ENCODE peak calls at places on chromosome 12, in four cellular contexts. E, P, H and K are unnamed samples.

GRCh38 chr12:63400746-63401145 is 249.7 kb upstream of the AVPR1A start:
- DNase-seq in E (no peak), P (no peak), H (no peak), K (no peak)

GRCh38 chr12:57549909-57550627 is at the start of gene KIF5A:
- DNase-seq in E (no peak), P (peak), H (peak), K (peak)

GRCh38 chr12:93167841-93168492 is 209.8 kb upstream of the NUDT4 start:
- DNase-seq in E (peak), P (peak), H (no peak), K (no peak)

GRCh38 chr12:112121780-112122565 is 3.4 kb upstream of the TRAFD1 start:
- DNase-seq in E (no peak), P (no peak), H (no peak), K (peak)

GRCh38 chr12:45446013-45446412 is 230.1 kb downstream of the ANO6 start:
- DNase-seq in E (no peak), P (no peak), H (no peak), K (no peak)

GRCh38 chr12:484096-484495 is 24.4 kb downstream of the B4GALNT3 start:
- DNase-seq in E (no peak), P (no peak), H (no peak), K (no peak)

GRCh38 chr12:66740257-66740656 is 61.4 kb upstream of the GRIP1 start:
- DNase-seq in E (no peak), P (no peak), H (no peak), K (no peak)

GRCh38 chr12:71551529-71551928 is 111.9 kb downstream of the LGR5 start:
- DNase-seq in E (no peak), P (no peak), H (peak), K (peak)

GRCh38 chr12:71135812-71136176 is 22.0 kb downstream of the TSPAN8 start:
- DNase-seq in E (no peak), P (no peak), H (no peak), K (no peak)

GRCh38 chr12:15541996-15542631 is 219.8 kb downstream of the PTPRO start:
- DNase-seq in E (no peak), P (no peak), H (no peak), K (no peak)

GRCh38 chr12:51449569-51450246 is 25.1 kb downstream of the SLC4A8 start:
- DNase-seq in E (no peak), P (no peak), H (no peak), K (no peak)

GRCh38 chr12:121789233-121789781 is 4.2 kb downstream of the RHOF start:
- DNase-seq in E (no peak), P (no peak), H (no peak), K (no peak)

GRCh38 chr12:62618948-62619347 is 152.3 kb downstream of the MON2 start:
- DNase-seq in E (no peak), P (no peak), H (no peak), K (no peak)

GRCh38 chr12:89348894-89349669 is 3.2 kb downstream of the DUSP6 start:
- DNase-seq in E (no peak), P (no peak), H (no peak), K (no peak)

GRCh38 chr12:46886541-46887041 is 60.8 kb upstream of the SLC38A4 start:
- DNase-seq in E (no peak), P (no peak), H (no peak), K (no peak)

GRCh38 chr12:31536672-31537071 is 54.3 kb downstream of the DENND5B start:
- DNase-seq in E (no peak), P (no peak), H (no peak), K (no peak)

GRCh38 chr12:80157640-80158039 is 58.3 kb downstream of the OTOGL start:
- DNase-seq in E (no peak), P (no peak), H (no peak), K (no peak)

GRCh38 chr12:82801951-82802610 is 115.4 kb downstream of the TMTC2 start:
- DNase-seq in E (no peak), P (no peak), H (no peak), K (no peak)

GRCh38 chr12:5200276-5201087 is 156.8 kb downstream of the KCNA5 start:
- DNase-seq in E (no peak), P (peak), H (peak), K (peak)

GRCh38 chr12:96422192-96422591 is 22.0 kb upstream of the CDK17 start:
- DNase-seq in E (no peak), P (no peak), H (no peak), K (no peak)

GRCh38 chr12:51270067-51270846 is at the start of gene SMAGP:
- DNase-seq in E (no peak), P (peak), H (peak), K (peak)

GRCh38 chr12:95397566-95397965 is 76.4 kb upstream of the METAP2 start:
- DNase-seq in E (no peak), P (no peak), H (no peak), K (no peak)

DNA sequence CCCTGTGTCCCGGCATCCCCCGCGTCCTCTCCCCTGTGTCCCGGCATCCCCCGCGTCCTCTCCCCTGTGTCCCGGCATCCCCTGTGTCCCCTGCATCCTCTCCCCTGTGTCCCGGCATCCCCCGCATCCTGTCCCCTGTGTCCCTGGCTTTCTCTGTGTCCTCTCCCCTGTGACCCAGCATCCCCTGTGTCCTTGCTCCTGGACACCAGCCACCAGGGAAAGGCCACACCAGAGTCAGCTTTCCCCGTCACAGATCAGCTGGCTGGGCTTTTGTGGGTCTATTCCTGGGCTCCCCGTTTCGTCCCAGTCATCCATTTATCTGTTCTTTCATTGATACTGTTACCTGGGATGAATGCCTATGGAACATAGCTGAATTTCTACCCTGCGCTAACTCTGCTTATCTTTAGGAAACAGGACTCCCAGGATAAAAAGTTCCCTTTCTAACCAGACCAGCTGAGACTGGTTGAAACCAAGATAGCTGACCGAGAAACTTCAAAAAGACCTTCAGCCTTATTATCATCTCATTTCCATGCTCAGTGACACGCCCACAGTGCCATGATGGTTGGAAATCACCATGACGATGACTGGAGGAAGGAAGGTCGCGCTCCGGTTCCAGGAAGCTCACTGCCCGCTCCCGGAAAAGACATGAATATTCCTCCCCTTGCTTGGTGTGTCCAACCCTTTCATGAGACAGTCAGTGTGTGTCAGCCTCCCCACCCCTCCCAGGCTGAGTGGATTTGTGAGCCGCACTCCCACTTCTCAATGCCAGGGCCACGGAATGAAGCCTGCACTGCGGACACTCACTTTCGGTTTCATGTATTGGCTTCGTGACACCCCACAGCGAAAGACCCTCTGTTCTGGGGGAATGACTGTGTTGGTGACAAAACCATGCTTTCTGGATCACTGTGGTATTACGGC is 276.4 kb upstream of the SFSWAP start:
- DNase-seq in E (no peak), P (no peak), H (no peak), K (peak)
- TF ChIP-seq USF1 in E (no peak), P (no peak), H (no peak), K (no peak)

GRCh38 chr12:58916153-58916709 is 4.1 kb downstream of the LRIG3 start:
- DNase-seq in E (no peak), P (no peak), H (no peak), K (no peak)

GRCh38 chr12:58916891-58917570 is 3.3 kb downstream of the LRIG3 start:
- DNase-seq in E (no peak), P (no peak), H (no peak), K (no peak)

GRCh38 chr12:58914457-58914856 is 5.8 kb downstream of the LRIG3 start:
- DNase-seq in E (no peak), P (no peak), H (no peak), K (no peak)

GRCh38 chr12:58917699-58918334 is 2.5 kb downstream of the LRIG3 start:
- DNase-seq in E (no peak), P (no peak), H (no peak), K (no peak)

GRCh38 chr12:58915634-58916033 is 4.7 kb downstream of the LRIG3 start:
- DNase-seq in E (no peak), P (no peak), H (no peak), K (no peak)
- TF ChIP-seq USF1 in E (no peak), P (no peak), H (no peak), K (no peak)

GRCh38 chr12:53225635-53226424 is 6.2 kb downstream of the RARG start:
- DNase-seq in E (no peak), P (no peak), H (no peak), K (no peak)
- TF ChIP-seq USF1 in E (no peak), P (no peak), H (no peak), K (no peak)

GRCh38 chr12:128459067-128459466 is 192.1 kb downstream of the TMEM132C start:
- DNase-seq in E (no peak), P (no peak), H (no peak), K (no peak)
- TF ChIP-seq USF1 in E (no peak), P (no peak), H (no peak), K (no peak)

DNA sequence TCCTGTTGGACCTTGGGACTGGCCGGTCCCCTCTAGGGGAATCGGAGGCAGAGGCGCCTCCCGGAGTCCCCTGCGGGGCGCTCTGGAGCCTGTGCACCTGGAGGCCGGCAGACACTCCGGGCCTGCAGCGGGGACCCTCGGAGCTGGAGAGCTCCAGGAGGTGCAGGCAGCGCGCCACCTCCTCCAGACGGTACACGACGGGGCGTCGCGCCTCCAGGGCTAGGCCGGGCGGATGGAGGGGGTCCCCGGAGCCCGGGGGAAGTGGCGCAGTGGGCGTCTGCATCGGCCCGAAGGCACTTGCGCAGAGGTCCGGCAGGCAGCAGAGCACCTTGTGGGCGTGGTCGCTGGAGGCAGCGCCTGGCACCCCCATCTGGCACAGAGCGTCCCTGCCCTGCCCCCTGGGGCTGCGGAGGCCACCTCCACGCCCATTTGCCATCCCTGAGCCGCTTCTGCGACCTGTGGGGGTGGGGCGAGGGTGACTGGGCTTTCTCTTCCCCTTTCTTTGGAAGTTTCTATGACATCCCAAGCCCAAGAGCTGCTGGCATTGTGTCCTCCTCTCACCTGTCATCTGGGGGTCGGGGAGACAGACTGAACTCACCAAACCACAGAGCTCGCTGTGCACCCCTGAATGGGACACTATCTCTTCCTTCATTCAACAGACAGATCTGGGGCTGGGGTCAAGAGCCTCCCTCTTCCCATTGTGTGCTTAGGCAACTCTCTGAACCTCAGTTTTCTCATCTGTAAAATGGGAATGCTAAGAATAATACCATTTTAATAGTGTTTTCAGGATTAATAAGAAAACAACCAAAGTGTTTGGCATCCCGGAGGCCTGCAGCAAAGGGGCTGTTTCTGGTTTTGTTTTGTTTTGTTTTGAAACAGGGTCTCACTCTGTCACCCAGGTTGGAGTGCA is 37.5 kb upstream of the CORO1C start:
- DNase-seq in E (peak), P (peak), H (peak), K (peak)
- TF ChIP-seq USF1 in E (no peak), P (no peak), H (no peak), K (no peak)